ENCODE peak calls at places on chromosome 22, in five cellular contexts. J is effector memory CD4-positive, alpha-beta T cell; B is dorsolateral prefrontal cortex; U is fibroblast of pulmonary artery; G is lower leg skin. R is an unnamed sample.

GRCh38 chr22:31340360-31340759 is 5.8 kb downstream of the PATZ1 start:
- DNase-seq in J (no peak), B (no peak), U (no peak), G (no peak), R (no peak)

GRCh38 chr22:27474112-27474571 is 327.4 kb downstream of the MN1 start:
- DNase-seq in J (no peak), B (no peak), U (no peak), G (no peak), R (no peak)

GRCh38 chr22:20566420-20567260 is 59.2 kb downstream of the MED15 start:
- DNase-seq in J (peak; percentile 49), B (no peak), U (peak; percentile 64), G (no peak), R (peak; percentile 55)

GRCh38 chr22:22721681-22722309 is 77.4 kb downstream of the GGTLC2 start:
- DNase-seq in J (no peak), B (no peak), U (peak; percentile 89), G (no peak), R (peak; percentile 73)

GRCh38 chr22:33002035-33002434 is 56.1 kb downstream of the SYN3 start:
- DNase-seq in J (no peak), B (no peak), U (no peak), G (no peak), R (no peak)

GRCh38 chr22:47407626-47408025 is 645.2 kb downstream of the TBC1D22A start:
- DNase-seq in J (no peak), B (no peak), U (no peak), G (peak; percentile 62), R (no peak)

GRCh38 chr22:33400061-33400840 is 342.1 kb upstream of the SYN3 start:
- DNase-seq in J (no peak), B (no peak), U (no peak), G (no peak), R (no peak)

GRCh38 chr22:39212721-39213376 is 31.9 kb downstream of the PDGFB start:
- DNase-seq in J (no peak), B (no peak), U (peak; percentile 77), G (peak; percentile 37), R (no peak)

GRCh38 chr22:24983151-24983550 is 30.6 kb downstream of the KIAA1671 start:
- DNase-seq in J (no peak), B (no peak), U (no peak), G (no peak), R (no peak)

GRCh38 chr22:22714600-22715361 is 70.4 kb downstream of the GGTLC2 start:
- DNase-seq in J (no peak), B (no peak), U (no peak), G (no peak), R (no peak)

GRCh38 chr22:18101536-18101935 is 9.1 kb upstream of the TUBA8 start:
- DNase-seq in J (no peak), B (no peak), U (no peak), G (no peak), R (no peak)

GRCh38 chr22:30005213-30005857 is 74.9 kb upstream of the HORMAD2 start:
- DNase-seq in J (peak; percentile 27), B (peak; percentile 84), U (peak; percentile 80), G (peak; percentile 92), R (peak; percentile 38)

GRCh38 chr22:23791737-23792645 is 5.2 kb downstream of the SMARCB1 start:
- DNase-seq in J (no peak), B (no peak), U (no peak), G (no peak), R (no peak)

GRCh38 chr22:19070397-19071169 is 51.6 kb downstream of the DGCR2 start:
- DNase-seq in J (no peak), B (no peak), U (no peak), G (peak; percentile 75), R (no peak)

GRCh38 chr22:26462051-26462450 is 21.5 kb downstream of the HPS4 start:
- DNase-seq in J (no peak), B (no peak), U (no peak), G (peak; percentile 61), R (no peak)

GRCh38 chr22:30249049-30250038 is 2.8 kb upstream of the LIF start:
- DNase-seq in J (no peak), B (no peak), U (no peak), G (peak; percentile 92), R (no peak)

GRCh38 chr22:47197735-47198500 is 435.5 kb downstream of the TBC1D22A start:
- DNase-seq in J (no peak), B (peak; percentile 13), U (no peak), G (peak; percentile 80), R (no peak)

GRCh38 chr22:27223317-27224177 is 566.2 kb downstream of the MIAT start:
- DNase-seq in J (no peak), B (no peak), U (peak; percentile 96), G (no peak), R (no peak)

GRCh38 chr22:25853902-25854301 is 111.9 kb downstream of the MYO18B start:
- DNase-seq in J (no peak), B (no peak), U (no peak), G (no peak), R (no peak)

GRCh38 chr22:26711205-26711958 is 54.0 kb downstream of the MIAT start:
- DNase-seq in J (no peak), B (no peak), U (peak; percentile 48), G (no peak), R (no peak)

GRCh38 chr22:17307566-17307965 is 61.7 kb upstream of the CECR2 start:
- DNase-seq in J (no peak), B (no peak), U (no peak), G (no peak), R (no peak)

GRCh38 chr22:28442951-28443876 is 236.4 kb downstream of the TTC28 start:
- DNase-seq in J (no peak), B (peak; percentile 68), U (peak; percentile 82), G (peak; percentile 91), R (no peak)

GRCh38 chr22:20298803-20299735 is 20.8 kb downstream of the DGCR6L start:
- DNase-seq in J (peak; percentile 86), B (no peak), U (peak; percentile 69), G (peak; percentile 96), R (peak; percentile 91)

GRCh38 chr22:20663137-20663828 is 110.6 kb upstream of the SERPIND1 start:
- DNase-seq in J (no peak), B (no peak), U (no peak), G (no peak), R (no peak)

GRCh38 chr22:47376901-47377520 is 614.6 kb downstream of the TBC1D22A start:
- DNase-seq in J (no peak), B (no peak), U (no peak), G (no peak), R (no peak)

GRCh38 chr22:26589367-26589844 is 526 bp downstream of the TPST2 start:
- DNase-seq in J (no peak), B (no peak), U (no peak), G (no peak), R (peak; percentile 21)

GRCh38 chr22:25153961-25154685 is 45.5 kb upstream of the CRYBB3 start:
- DNase-seq in J (no peak), B (no peak), U (peak; percentile 90), G (no peak), R (no peak)

GRCh38 chr22:46638601-46639431 is 18.6 kb downstream of the GRAMD4 start:
- DNase-seq in J (no peak), B (no peak), U (peak; percentile 54), G (no peak), R (no peak)

GRCh38 chr22:17201285-17201945 is 17.8 kb downstream of the ADA2 start:
- DNase-seq in J (no peak), B (no peak), U (peak; percentile 29), G (no peak), R (no peak)

GRCh38 chr22:21098099-21098671 is 52.4 kb downstream of the LRRC74B start:
- DNase-seq in J (no peak), B (no peak), U (peak; percentile 14), G (no peak), R (no peak)

GRCh38 chr22:40345271-40345670 is 1.0 kb upstream of the ADSL start:
- DNase-seq in J (peak; percentile 20), B (no peak), U (peak; percentile 14), G (no peak), R (no peak)
- H3K4me3 ChIP-seq in J (peak overlapping the region; percentile 76), B (peak overlapping the region; percentile 84), U (peak overlapping the region; percentile 80), G (no peak overlapping the region), R (no peak overlapping the region)

GRCh38 chr22:42074846-42075245 is 798 bp downstream of the PHETA2 start:
- DNase-seq in J (no peak), B (peak; percentile 13), U (no peak), G (peak; percentile 78), R (no peak)
- H3K4me3 ChIP-seq in J (peak overlapping the region; percentile 59), B (peak overlapping the region; percentile 59), U (peak overlapping the region; percentile 60), G (no peak overlapping the region), R (peak overlapping the region; percentile 39)

GRCh38 chr22:48957987-48958321 is 869.7 kb downstream of the BRD1 start:
- DNase-seq in J (no peak), B (no peak), U (no peak), G (no peak), R (no peak)

GRCh38 chr22:48960981-48961655 is 866.6 kb downstream of the BRD1 start:
- DNase-seq in J (no peak), B (peak; percentile 5), U (no peak), G (peak; percentile 13), R (no peak)

GRCh38 chr22:48960576-48960975 is 867.1 kb downstream of the BRD1 start:
- DNase-seq in J (no peak), B (peak; percentile 16), U (no peak), G (peak; percentile 10), R (no peak)

GRCh38 chr22:48959496-48959895 is 868.2 kb downstream of the BRD1 start:
- DNase-seq in J (no peak), B (peak; percentile 17), U (no peak), G (peak; percentile 57), R (no peak)

GRCh38 chr22:48961705-48962104 is 866.0 kb downstream of the BRD1 start:
- DNase-seq in J (no peak), B (no peak), U (no peak), G (peak; percentile 8), R (no peak)
- H3K4me3 ChIP-seq in J (no peak overlapping the region), B (no peak overlapping the region), U (no peak overlapping the region), G (no peak overlapping the region), R (no peak overlapping the region)

DNA sequence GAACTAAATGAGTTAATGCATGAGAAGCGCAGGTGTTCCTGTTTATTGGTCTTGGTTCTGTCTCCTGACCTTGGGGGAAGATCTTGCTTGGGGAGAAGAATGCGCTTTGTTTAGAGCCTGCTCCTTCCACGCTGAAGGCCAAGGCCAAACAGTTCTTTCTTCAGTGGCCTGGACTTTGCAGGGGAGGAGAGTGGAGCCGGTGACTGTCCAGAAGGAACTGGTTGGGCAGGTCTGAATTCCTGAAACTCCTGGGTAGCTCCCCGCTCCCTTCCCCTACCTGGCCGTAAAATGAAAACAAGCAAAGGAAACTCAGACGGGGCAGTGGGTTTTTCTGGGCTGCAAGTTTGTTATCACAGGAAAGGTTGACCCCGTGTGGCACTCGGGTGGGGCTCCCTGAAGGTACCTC is 3.6 kb downstream of the ARHGAP8 start:
- DNase-seq in J (no peak), B (no peak), U (no peak), G (no peak), R (no peak)
- H3K4me3 ChIP-seq in J (no peak overlapping the region), B (no peak overlapping the region), U (no peak overlapping the region), G (no peak overlapping the region), R (no peak overlapping the region)

DNA sequence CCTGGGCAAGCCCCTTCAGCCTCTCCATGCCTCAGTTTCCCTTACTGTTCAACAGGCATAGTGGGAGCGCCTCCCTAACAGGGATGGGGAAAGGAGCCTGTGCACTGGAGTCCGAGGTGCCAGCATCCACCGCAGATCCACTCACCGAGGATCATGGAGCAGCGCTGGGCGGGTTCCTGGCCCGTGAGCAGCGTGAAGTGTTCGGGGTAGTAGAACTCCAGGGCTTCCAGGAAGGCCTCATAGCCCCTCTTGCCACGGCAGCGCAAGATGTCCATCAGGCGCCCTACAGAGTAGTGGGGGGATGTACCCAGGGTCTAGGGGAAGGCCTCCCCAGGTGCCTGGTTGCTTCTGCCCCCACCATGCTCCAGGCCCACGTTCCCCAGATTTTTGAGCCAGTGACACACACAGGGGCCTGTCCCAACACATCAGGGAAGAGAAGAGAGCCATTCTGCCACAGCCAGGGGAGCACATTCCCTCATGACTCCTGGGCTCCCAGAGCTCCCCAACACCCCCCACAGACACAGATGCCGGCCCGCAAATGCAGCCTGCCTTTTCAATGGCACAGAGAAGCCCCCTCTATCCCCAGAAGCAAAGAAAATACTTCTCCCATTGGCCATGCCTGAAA is 1.3 kb downstream of the CARD10 start:
- DNase-seq in J (no peak), B (no peak), U (no peak), G (no peak), R (no peak)
- H3K4me3 ChIP-seq in J (no peak overlapping the region), B (no peak overlapping the region), U (peak overlapping the region; percentile 61), G (no peak overlapping the region), R (no peak overlapping the region)

R was measured in CD8-positive, alpha-beta memory T cell.